ENCODE peak calls at places on chromosome 5, in four cellular contexts. I is fibroblast of lung, L is A549, R is uterus. F is an unnamed sample.
A peak's percentile ranks its signal among the peaks of the same experiment; 100 is the strongest.

GRCh38 chr5:60794691-60795090 is 49.4 kb downstream of the ELOVL7 start:
- DNase-seq in I (no peak), L (peak; percentile 29), R (no peak), F (no peak)

GRCh38 chr5:52181403-52181802 is 606.3 kb upstream of the ITGA1 start:
- DNase-seq in I (no peak), L (no peak), R (no peak), F (no peak)

GRCh38 chr5:172793577-172794488 is 22.8 kb upstream of the DUSP1 start:
- DNase-seq in I (peak; percentile 78), L (no peak), R (no peak), F (no peak)

GRCh38 chr5:156515799-156516198 is 188.8 kb downstream of the SGCD start:
- DNase-seq in I (no peak), L (no peak), R (no peak), F (no peak)

GRCh38 chr5:61281686-61282085 is 50.4 kb upstream of the ZSWIM6 start:
- DNase-seq in I (no peak), L (no peak), R (no peak), F (no peak)

GRCh38 chr5:142128675-142129208 is 20.2 kb downstream of the NDFIP1 start:
- DNase-seq in I (no peak), L (no peak), R (no peak), F (no peak)

GRCh38 chr5:117719413-117719812 is 1144.8 kb upstream of the SEMA6A start:
- DNase-seq in I (no peak), L (no peak), R (no peak), F (no peak)

GRCh38 chr5:55104036-55104767 is 1.8 kb downstream of the GZMA start:
- DNase-seq in I (no peak), L (no peak), R (no peak), F (no peak)

GRCh38 chr5:158755971-158756370 is 343.7 kb downstream of the EBF1 start:
- DNase-seq in I (peak; percentile 41), L (no peak), R (no peak), F (no peak)

GRCh38 chr5:125199968-125200841 is 453.8 kb upstream of the ZNF608 start:
- DNase-seq in I (peak; percentile 15), L (no peak), R (peak; percentile 18), F (no peak)
- H3K4me3 ChIP-seq in I (peak overlapping the region; percentile 17), L (peak overlapping the region; percentile 9), R (peak overlapping the region; percentile 25), F (peak overlapping the region; percentile 29)

DNA sequence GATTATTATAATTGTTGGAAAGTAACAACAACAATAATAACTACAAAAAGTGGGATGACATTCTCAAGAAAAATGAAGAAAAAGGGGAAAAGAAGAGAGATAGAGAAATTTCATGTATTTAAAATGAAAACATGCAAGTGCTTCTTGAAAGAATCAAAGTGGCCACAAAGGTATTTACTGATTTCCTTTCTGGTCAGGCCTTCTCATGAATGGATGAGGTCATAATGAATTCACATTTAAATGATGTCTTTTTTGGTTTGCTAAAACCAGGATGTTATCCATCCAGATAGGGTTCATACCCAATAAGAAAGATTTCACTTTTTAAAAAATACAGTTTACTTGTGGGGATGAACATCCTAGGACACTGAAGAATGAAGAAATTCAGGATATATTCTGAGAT is 446.4 kb upstream of the PTGER4 start:
- DNase-seq in I (no peak), L (no peak), R (no peak), F (no peak)
- H3K4me3 ChIP-seq in I (no peak overlapping the region), L (no peak overlapping the region), R (no peak overlapping the region), F (no peak overlapping the region)

GRCh38 chr5:139711852-139712171 is 63.7 kb downstream of the CXXC5 start:
- DNase-seq in I (no peak), L (no peak), R (no peak), F (no peak)
- H3K4me3 ChIP-seq in I (no peak overlapping the region), L (peak overlapping the region; percentile 88), R (peak overlapping the region; percentile 36), F (peak overlapping the region; percentile 54)

GRCh38 chr5:25412116-25412661 is 767.4 kb upstream of the CDH10 start:
- DNase-seq in I (no peak), L (no peak), R (no peak), F (no peak)
- H3K4me3 ChIP-seq in I (no peak overlapping the region), L (no peak overlapping the region), R (no peak overlapping the region), F (no peak overlapping the region)

GRCh38 chr5:23507278-23507685 is at the start of gene PRDM9:
- DNase-seq in I (peak; percentile 86), L (peak; percentile 38), R (peak; percentile 16), F (peak; percentile 20)

DNA sequence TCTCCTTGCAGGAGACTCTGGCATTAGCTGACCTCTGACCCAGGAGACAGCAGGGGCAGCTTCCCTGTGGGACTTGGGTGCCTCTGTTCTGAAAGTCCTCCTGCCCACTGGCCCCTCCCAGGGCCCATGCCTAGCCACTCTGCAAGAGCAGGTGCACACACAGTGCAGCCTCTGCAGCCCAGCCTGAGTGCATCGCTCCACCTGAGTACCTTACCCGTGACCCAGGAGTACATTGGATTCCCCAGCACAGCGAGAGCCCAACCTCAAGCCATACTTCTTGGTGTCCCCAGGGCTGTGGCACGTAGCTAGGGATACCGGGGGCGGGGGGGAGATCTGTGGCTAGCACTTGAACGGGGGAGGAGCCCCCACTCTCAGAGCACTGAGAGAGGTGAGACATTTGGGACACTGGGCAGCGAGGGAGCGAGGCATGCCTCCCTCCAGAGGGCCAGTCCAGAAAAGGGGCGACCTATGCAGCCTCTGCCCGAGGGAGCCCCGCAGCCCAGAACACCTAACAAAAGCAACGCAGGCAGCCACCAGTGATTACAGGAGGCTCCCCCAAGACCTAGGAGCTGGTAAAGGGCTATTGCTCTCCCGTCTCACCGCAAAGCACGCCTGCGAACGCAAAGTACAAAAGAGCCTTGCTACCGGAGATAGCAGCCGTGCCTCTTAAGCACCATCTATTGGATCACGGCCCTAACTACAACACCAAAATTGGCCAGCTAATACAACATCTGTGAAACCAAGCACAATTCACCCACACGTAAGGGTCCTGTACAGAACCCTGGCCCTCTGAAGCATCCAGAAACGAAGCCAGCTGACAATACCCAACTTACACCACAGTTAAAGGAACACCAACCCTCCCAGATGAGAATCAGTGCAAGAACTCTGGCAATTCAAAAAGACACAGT is 826 bp upstream of the PRDM9 start:
- DNase-seq in I (peak; percentile 63), L (peak; percentile 14), R (no peak), F (no peak)
- H3K4me3 ChIP-seq in I (no peak overlapping the region), L (peak overlapping the region; percentile 41), R (no peak overlapping the region), F (peak overlapping the region; percentile 20)

DNA sequence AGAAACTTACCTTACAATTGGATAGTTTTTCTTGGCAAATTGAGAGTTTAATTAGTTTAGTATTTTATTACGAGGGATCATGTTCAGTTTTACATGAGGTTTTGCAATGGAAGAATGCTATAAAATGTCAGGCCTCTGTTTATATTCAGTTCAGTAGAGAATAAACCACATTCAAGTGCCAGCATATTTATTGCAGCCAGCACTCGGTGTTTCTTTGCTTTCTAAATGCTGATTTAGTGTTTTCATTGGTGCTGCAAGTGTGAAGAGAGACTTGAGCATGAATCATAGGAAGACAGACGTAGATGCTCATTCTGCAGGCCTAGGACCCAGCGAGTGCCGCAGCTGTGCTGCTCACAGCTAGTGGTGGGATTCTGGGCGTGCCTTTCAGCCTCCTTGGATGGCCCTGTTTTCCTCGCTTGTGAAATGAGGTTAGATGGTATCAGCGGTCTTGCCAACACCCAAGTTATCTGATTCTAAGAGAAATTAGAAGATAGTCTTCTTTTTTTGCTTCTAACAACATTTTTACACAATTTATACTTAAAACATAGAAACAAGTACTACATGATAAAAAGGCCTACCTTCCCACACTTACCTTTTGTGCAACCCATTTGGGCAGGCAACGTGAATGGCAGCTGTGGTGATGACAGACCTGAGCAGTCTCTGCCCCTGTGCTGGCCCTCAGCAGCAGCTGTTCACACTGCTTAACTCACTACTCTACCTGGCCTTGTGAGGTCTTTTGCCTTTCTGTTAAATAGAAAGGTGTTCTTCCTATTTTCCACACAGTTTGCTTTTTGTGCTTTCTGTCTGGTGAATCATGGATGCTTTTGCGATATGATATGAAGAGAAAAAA is 26.8 kb upstream of the TNFAIP8 start:
- DNase-seq in I (peak; percentile 93), L (no peak), R (no peak), F (peak; percentile 73)
- H3K4me3 ChIP-seq in I (no peak overlapping the region), L (no peak overlapping the region), R (no peak overlapping the region), F (no peak overlapping the region)

GRCh38 chr5:56414056-56414455 is 180.9 kb upstream of the ANKRD55 start:
- DNase-seq in I (peak; percentile 5), L (no peak), R (no peak), F (no peak)
- H3K4me3 ChIP-seq in I (no peak overlapping the region), L (no peak overlapping the region), R (no peak overlapping the region), F (no peak overlapping the region)

GRCh38 chr5:14184725-14185124 is 41.6 kb downstream of the TRIO start:
- DNase-seq in I (peak; percentile 60), L (no peak), R (peak; percentile 75), F (no peak)

GRCh38 chr5:14184082-14184481 is 40.9 kb downstream of the TRIO start:
- DNase-seq in I (no peak), L (no peak), R (no peak), F (no peak)

GRCh38 chr5:14181299-14181968 is 38.3 kb downstream of the TRIO start:
- DNase-seq in I (no peak), L (no peak), R (no peak), F (no peak)

GRCh38 chr5:14182761-14183160 is 39.6 kb downstream of the TRIO start:
- DNase-seq in I (no peak), L (no peak), R (no peak), F (no peak)

DNA sequence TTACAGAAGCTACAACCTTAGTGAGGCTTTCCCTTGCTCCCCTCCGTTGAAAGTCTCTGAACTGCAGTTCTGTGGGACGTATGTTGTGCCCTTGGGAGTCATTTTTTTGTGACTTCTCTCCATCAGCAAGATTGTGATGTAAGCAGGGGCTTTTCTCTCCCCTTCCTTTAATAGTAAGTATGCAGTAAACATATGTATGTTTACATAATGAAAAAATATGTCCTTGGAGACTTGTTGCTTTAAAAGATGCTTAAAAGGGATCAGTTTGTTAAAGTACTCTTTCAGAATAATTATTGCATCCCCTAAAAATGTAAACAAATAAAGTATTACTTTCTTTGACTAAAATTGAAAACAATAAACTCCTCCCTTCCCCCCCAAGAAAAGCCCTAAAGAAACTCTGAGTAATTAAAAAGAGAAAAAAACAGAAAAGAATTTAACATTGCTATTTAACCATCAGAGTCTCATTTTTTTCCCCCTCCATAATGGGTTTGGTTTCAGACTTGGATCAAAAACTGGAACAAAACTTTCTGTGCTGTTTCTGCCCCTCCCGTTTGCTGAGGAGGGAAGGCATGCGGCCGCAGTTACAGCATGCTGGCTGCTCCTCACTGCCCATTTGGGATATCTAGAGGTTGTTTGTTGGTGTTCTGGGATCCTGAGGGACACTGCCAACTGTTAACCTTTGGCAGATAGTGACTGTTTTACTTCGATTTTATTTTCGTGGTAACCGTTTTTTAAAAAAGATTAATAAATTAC is 40.2 kb downstream of the TRIO start:
- DNase-seq in I (peak; percentile 36), L (no peak), R (peak; percentile 51), F (no peak)
- H3K4me3 ChIP-seq in I (peak overlapping the region; percentile 17), L (no peak overlapping the region), R (peak overlapping the region; percentile 15), F (no peak overlapping the region)